ENCODE peak calls at places on chromosomes 5 and 9, in four cellular contexts. One of them, this sample, is unnamed.

GRCh38 chr5:103774736-103775135 is 212.1 kb upstream of the NUDT12 start:
- DNase-seq in T-cell: no peak
- DNase-seq in stimulated activated CD4-positive, alpha-beta T cell treated with anti-CD3 and anti-CD28 coated beads, Interleukin-4, amount 100 ng/mL, for 1 hour: no peak
- DNase-seq in retina: no peak
- DNase-seq in this sample: no peak

GRCh38 chr5:140227046-140227445 is 52.1 kb downstream of the CYSTM1 start:
- DNase-seq in retina: no peak
- DNase-seq in T-cell: no peak
- DNase-seq in stimulated activated CD4-positive, alpha-beta T cell treated with anti-CD3 and anti-CD28 coated beads, Interleukin-4, amount 100 ng/mL, for 1 hour: no peak
- DNase-seq in this sample: no peak

GRCh38 chr5:45057564-45057963 is 248.8 kb downstream of the MRPS30 start:
- DNase-seq in retina: no peak
- DNase-seq in stimulated activated CD4-positive, alpha-beta T cell treated with anti-CD3 and anti-CD28 coated beads, Interleukin-4, amount 100 ng/mL, for 1 hour: no peak
- DNase-seq in T-cell: no peak
- DNase-seq in this sample: no peak

GRCh38 chr9:15837079-15837679 is 284.3 kb downstream of the CCDC171 start:
- DNase-seq in retina: peak
- DNase-seq in stimulated activated CD4-positive, alpha-beta T cell treated with anti-CD3 and anti-CD28 coated beads, Interleukin-4, amount 100 ng/mL, for 1 hour: no peak
- DNase-seq in T-cell: no peak
- DNase-seq in this sample: peak

GRCh38 chr5:159427180-159428012 is 97.1 kb upstream of the IL12B start:
- DNase-seq in T-cell: no peak
- DNase-seq in stimulated activated CD4-positive, alpha-beta T cell treated with anti-CD3 and anti-CD28 coated beads, Interleukin-4, amount 100 ng/mL, for 1 hour: no peak
- DNase-seq in retina: no peak
- DNase-seq in this sample: no peak

GRCh38 chr9:113349434-113350337 is at the start of gene BSPRY:
- DNase-seq in retina: peak
- DNase-seq in T-cell: peak
- DNase-seq in stimulated activated CD4-positive, alpha-beta T cell treated with anti-CD3 and anti-CD28 coated beads, Interleukin-4, amount 100 ng/mL, for 1 hour: no peak
- DNase-seq in this sample: peak

GRCh38 chr5:127571732-127572131 is 54.3 kb downstream of the PRRC1 start:
- DNase-seq in stimulated activated CD4-positive, alpha-beta T cell treated with anti-CD3 and anti-CD28 coated beads, Interleukin-4, amount 100 ng/mL, for 1 hour: no peak
- DNase-seq in T-cell: no peak
- DNase-seq in retina: no peak
- DNase-seq in this sample: no peak

GRCh38 chr5:130954336-130954735 is 210.7 kb downstream of the HINT1 start:
- DNase-seq in T-cell: no peak
- DNase-seq in stimulated activated CD4-positive, alpha-beta T cell treated with anti-CD3 and anti-CD28 coated beads, Interleukin-4, amount 100 ng/mL, for 1 hour: no peak
- DNase-seq in retina: no peak
- DNase-seq in this sample: no peak

GRCh38 chr5:142938201-142938600 is 168.0 kb downstream of the ARHGAP26 start:
- DNase-seq in retina: no peak
- DNase-seq in stimulated activated CD4-positive, alpha-beta T cell treated with anti-CD3 and anti-CD28 coated beads, Interleukin-4, amount 100 ng/mL, for 1 hour: no peak
- DNase-seq in T-cell: no peak
- DNase-seq in this sample: no peak

GRCh38 chr5:56346717-56347116 is 113.6 kb upstream of the ANKRD55 start:
- DNase-seq in stimulated activated CD4-positive, alpha-beta T cell treated with anti-CD3 and anti-CD28 coated beads, Interleukin-4, amount 100 ng/mL, for 1 hour: no peak
- DNase-seq in retina: no peak
- DNase-seq in T-cell: no peak
- DNase-seq in this sample: no peak

GRCh38 chr9:120893585-120893857 is 16.5 kb upstream of the PHF19 start:
- DNase-seq in T-cell: no peak
- DNase-seq in retina: peak
- DNase-seq in stimulated activated CD4-positive, alpha-beta T cell treated with anti-CD3 and anti-CD28 coated beads, Interleukin-4, amount 100 ng/mL, for 1 hour: no peak
- DNase-seq in this sample: no peak

GRCh38 chr5:21024966-21025365 is 1037.0 kb upstream of the CDH18 start:
- DNase-seq in retina: no peak
- DNase-seq in T-cell: no peak
- DNase-seq in stimulated activated CD4-positive, alpha-beta T cell treated with anti-CD3 and anti-CD28 coated beads, Interleukin-4, amount 100 ng/mL, for 1 hour: no peak
- DNase-seq in this sample: no peak

This sample was measured in immature natural killer cell.